ENCODE peak calls at places on chromosomes 1 and 21, in ten cellular contexts. C is stimulated activated CD8-positive, alpha-beta memory T cell treated with anti-CD3 and anti-CD28 coated beads, Interleukin-12 subunit alpha, Interleukin-12 subunit beta, amount 100 ng/mL, for 4 hours; U is GM12892; D is T-helper 9 cell; B is AG08396; Q is anterior cingulate cortex; E is Kasumi-1; A is adrenal gland; Z is foreskin fibroblast; J is upper lobe of right lung. K is an unnamed sample.

GRCh38 chr1:20426923-20427322 is 59.1 kb downstream of the CAMK2N1 start:
- DNase-seq in Z (peak), C (no peak), D (no peak), A (no peak), B (peak), E (no peak), U (no peak), J (no peak), Q (no peak), K (no peak)

GRCh38 chr1:204104331-204105222 is 31.7 kb downstream of the SOX13 start:
- DNase-seq in Q (no peak), Z (no peak), B (no peak), D (peak), C (no peak), E (no peak), A (peak), U (no peak), J (no peak), K (no peak)

GRCh38 chr1:119659628-119660027 is 11.6 kb upstream of the ZNF697 start:
- DNase-seq in E (no peak), C (no peak), A (peak), Z (peak), Q (no peak), U (no peak), D (no peak), J (no peak), B (peak), K (no peak)

GRCh38 chr1:206447792-206448191 is 22.5 kb upstream of the IKBKE start:
- DNase-seq in Q (no peak), U (no peak), A (no peak), D (no peak), Z (no peak), C (no peak), J (no peak), B (no peak), E (no peak), K (no peak)

GRCh38 chr1:33078030-33078591 is 2.8 kb upstream of the AZIN2 start:
- DNase-seq in Q (no peak), D (no peak), E (no peak), Z (no peak), J (no peak), A (no peak), U (no peak), C (no peak), B (no peak), K (no peak)

GRCh38 chr1:165647517-165647916 is 16.5 kb downstream of the MGST3 start:
- DNase-seq in D (no peak), E (no peak), Z (no peak), C (no peak), J (no peak), U (no peak), Q (no peak), B (no peak), A (no peak), K (no peak)

GRCh38 chr21:28317177-28317950 is 675.3 kb downstream of the LTN1 start:
- DNase-seq in D (no peak), J (no peak), A (no peak), U (no peak), Z (no peak), E (no peak), B (no peak), Q (no peak), C (no peak), K (no peak)

GRCh38 chr1:6956488-6957159 is 171.4 kb downstream of the CAMTA1 start:
- DNase-seq in B (no peak), D (no peak), C (no peak), A (no peak), E (no peak), U (no peak), Z (no peak), J (no peak), Q (no peak), K (no peak)

GRCh38 chr1:206081811-206082210 is 28.8 kb downstream of the RHEX start:
- DNase-seq in A (no peak), D (no peak), B (no peak), Z (no peak), J (no peak), Q (no peak), U (no peak), C (no peak), E (no peak), K (no peak)

GRCh38 chr1:14894811-14895524 is 258.6 kb upstream of the TMEM51 start:
- DNase-seq in J (no peak), Q (peak), A (peak), E (no peak), Z (peak), U (no peak), D (no peak), C (no peak), B (no peak), K (no peak)

GRCh38 chr1:12055259-12055658 is 7.8 kb upstream of the TNFRSF8 start:
- DNase-seq in Z (no peak), E (no peak), A (no peak), J (no peak), Q (no peak), B (no peak), C (no peak), U (no peak), D (no peak), K (no peak)

GRCh38 chr1:167871331-167871730 is 42.6 kb downstream of the ADCY10 start:
- DNase-seq in A (no peak), U (no peak), E (no peak), Q (no peak), Z (peak), C (no peak), D (no peak), J (no peak), B (no peak), K (no peak)

GRCh38 chr1:69706473-69706872 is 138.8 kb downstream of the LRRC7 start:
- DNase-seq in D (no peak), E (no peak), A (no peak), J (no peak), Q (no peak), B (no peak), U (no peak), C (no peak), Z (no peak), K (no peak)

GRCh38 chr1:200364121-200364759 is 45.6 kb downstream of the ZNF281 start:
- DNase-seq in E (no peak), D (no peak), U (no peak), Q (no peak), A (no peak), B (no peak), Z (peak), C (no peak), J (no peak), K (no peak)

GRCh38 chr1:50774759-50775351 is 185.2 kb downstream of the FAF1 start:
- DNase-seq in A (no peak), J (no peak), C (no peak), B (peak), E (peak), Q (no peak), Z (peak), U (no peak), D (no peak), K (no peak)

GRCh38 chr1:183576537-183576936 is 13.7 kb downstream of the NCF2 start:
- DNase-seq in J (no peak), E (no peak), B (no peak), A (no peak), D (no peak), Z (no peak), C (no peak), U (no peak), Q (no peak), K (no peak)

GRCh38 chr1:61139324-61140055 is 57.1 kb downstream of the NFIA start:
- DNase-seq in E (no peak), J (no peak), Q (no peak), U (no peak), D (no peak), C (no peak), Z (peak), A (peak), B (no peak), K (no peak)

GRCh38 chr1:27752372-27752771 is 20.6 kb upstream of the STX12 start:
- DNase-seq in B (peak), D (no peak), J (no peak), C (no peak), A (no peak), Z (no peak), E (no peak), U (no peak), Q (no peak), K (no peak)

GRCh38 chr1:111559736-111560279 is 56.4 kb upstream of the ADORA3 start:
- DNase-seq in C (no peak), D (no peak), Q (no peak), Z (peak), A (no peak), J (no peak), U (no peak), B (no peak), E (no peak), K (no peak)

GRCh38 chr1:55974714-55975441 is 604.5 kb downstream of the PLPP3 start:
- DNase-seq in D (no peak), Z (peak), Q (no peak), U (no peak), C (no peak), J (no peak), A (no peak), B (peak), E (no peak), K (no peak)

GRCh38 chr1:22039594-22040347 is 12.7 kb upstream of the CDC42 start:
- DNase-seq in C (peak), D (peak), Q (peak), A (peak), U (peak), Z (peak), J (peak), E (peak), B (peak), K (no peak)

GRCh38 chr1:1068374-1069060 is 5.6 kb downstream of the RNF223 start:
- DNase-seq in B (no peak), Z (no peak), Q (no peak), D (peak), A (no peak), E (no peak), U (peak), J (peak), C (peak), K (no peak)

K was measured in hypothalamus.